ENCODE peak calls at places on chromosomes 16 and 17, in four cellular contexts. C, U, L and F are unnamed samples.

GRCh38 chr16:58299757-58300349 is 5.0 kb upstream of the PRSS54 start:
- DNase-seq in C (no peak), U (no peak), L (no peak), F (peak)

GRCh38 chr16:2857451-2858244 is at the start of gene PRSS22:
- DNase-seq in C (no peak), U (no peak), L (peak), F (peak)

GRCh38 chr16:87312008-87312407 is 5.2 kb downstream of the C16orf95 start:
- DNase-seq in C (no peak), U (no peak), L (no peak), F (no peak)

GRCh38 chr16:78884199-78884598 is 716.3 kb downstream of the MAF start:
- DNase-seq in C (no peak), U (no peak), L (no peak), F (no peak)

GRCh38 chr17:48470388-48471034 is 40.5 kb upstream of the SKAP1 start:
- DNase-seq in C (no peak), U (peak), L (no peak), F (peak)

GRCh38 chr17:35129154-35129972 is 7.9 kb downstream of the FNDC8 start:
- DNase-seq in C (no peak), U (no peak), L (no peak), F (no peak)

GRCh38 chr16:75203106-75203505 is 3.9 kb downstream of the CTRB2 start:
- DNase-seq in C (no peak), U (no peak), L (peak), F (no peak)

GRCh38 chr16:993731-994130 is 12.2 kb downstream of the SOX8 start:
- DNase-seq in C (no peak), U (no peak), L (no peak), F (no peak)

GRCh38 chr16:68179855-68180254 is 56.1 kb downstream of the ESRP2 start:
- DNase-seq in C (no peak), U (no peak), L (no peak), F (no peak)

GRCh38 chr16:73064227-73064995 is 16.5 kb upstream of the ZFHX3 start:
- DNase-seq in C (no peak), U (peak), L (no peak), F (no peak)

GRCh38 chr17:14069251-14069981 is at the start of gene COX10:
- DNase-seq in C (peak), U (peak), L (peak), F (peak)

GRCh38 chr16:15041260-15042011 is 14.4 kb downstream of the NTAN1 start:
- DNase-seq in C (no peak), U (peak), L (peak), F (no peak)

GRCh38 chr16:49183911-49184310 is 97.7 kb downstream of the CBLN1 start:
- DNase-seq in C (no peak), U (no peak), L (no peak), F (peak)

GRCh38 chr17:75516619-75517276 is 420 bp downstream of the TSEN54 start:
- DNase-seq in C (peak), U (no peak), L (peak), F (peak)

GRCh38 chr16:74449470-74449869 is 28.2 kb upstream of the CLEC18B start:
- DNase-seq in C (no peak), U (no peak), L (no peak), F (peak)

GRCh38 chr16:89122322-89122831 is 28.7 kb downstream of the ACSF3 start:
- DNase-seq in C (peak), U (no peak), L (peak), F (no peak)

GRCh38 chr17:79281803-79282202 is 207.2 kb downstream of the ENGASE start:
- DNase-seq in C (no peak), U (no peak), L (no peak), F (no peak)

GRCh38 chr17:4968166-4968915 is 724 bp upstream of the SPAG7 start:
- DNase-seq in C (peak), U (no peak), L (peak), F (no peak)

GRCh38 chr17:60269417-60269816 is 119.6 kb downstream of the CA4 start:
- DNase-seq in C (no peak), U (no peak), L (no peak), F (peak)

GRCh38 chr17:82720204-82720603 is 3.7 kb downstream of the FN3KRP start:
- DNase-seq in C (no peak), U (no peak), L (no peak), F (no peak)

GRCh38 chr16:30977502-30977901 is 7.5 kb upstream of the HSD3B7 start:
- DNase-seq in C (no peak), U (no peak), L (no peak), F (no peak)

GRCh38 chr16:10754941-10755340 is 11.3 kb downstream of the NUBP1 start:
- DNase-seq in C (no peak), U (peak), L (no peak), F (peak)

GRCh38 chr16:26672206-26672605 is 394.5 kb upstream of the C16orf82 start:
- DNase-seq in C (no peak), U (no peak), L (no peak), F (no peak)

GRCh38 chr17:61809816-61810392 is 53.4 kb downstream of the BRIP1 start:
- DNase-seq in C (no peak), U (peak), L (no peak), F (peak)

GRCh38 chr16:77414752-77415231 is 20.0 kb downstream of the ADAMTS18 start:
- DNase-seq in C (no peak), U (peak), L (no peak), F (peak)

GRCh38 chr16:74480150-74481029 is 59.1 kb upstream of the CLEC18B start:
- DNase-seq in C (no peak), U (peak), L (no peak), F (peak)

GRCh38 chr16:35171106-35171505 is 1711.7 kb downstream of the TP53TG3F start:
- DNase-seq in C (no peak), U (no peak), L (no peak), F (no peak)

GRCh38 chr17:50469671-50470305 is 1.1 kb upstream of the CHAD start:
- DNase-seq in C (no peak), U (no peak), L (no peak), F (no peak)

GRCh38 chr16:2967721-2968161 is 1.4 kb upstream of the PAQR4 start:
- DNase-seq in C (no peak), U (no peak), L (no peak), F (no peak)

GRCh38 chr17:75454193-75454592 is 2.2 kb upstream of the TMEM94 start:
- DNase-seq in C (no peak), U (no peak), L (no peak), F (peak)

DNA sequence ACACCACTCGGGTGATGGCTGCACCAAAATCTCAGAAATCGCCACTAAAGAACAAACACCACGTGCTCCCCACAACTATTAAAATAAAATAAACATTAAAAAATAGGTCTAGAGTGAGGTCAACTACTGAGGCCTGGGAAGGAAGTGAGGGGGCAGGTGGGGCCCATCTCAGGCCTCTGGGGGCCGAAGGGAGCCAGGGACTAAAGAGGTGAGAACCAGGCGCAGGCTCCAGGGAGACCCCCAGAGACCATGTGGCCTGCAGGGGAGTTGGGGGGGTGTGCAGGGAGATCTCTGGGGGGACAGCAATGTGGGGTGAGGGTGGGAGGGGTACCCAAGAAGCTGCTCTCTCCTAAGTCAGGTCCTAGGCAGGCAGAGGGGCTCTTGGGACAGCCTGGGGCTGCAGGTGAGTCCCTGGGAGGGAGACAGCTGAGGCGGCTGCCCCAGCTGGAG is 111.3 kb upstream of the SMURF2 start:
- DNase-seq in C (no peak), U (no peak), L (no peak), F (no peak)
- H3K4me3 ChIP-seq in C (no peak), U (no peak), L (peak), F (peak)

DNA sequence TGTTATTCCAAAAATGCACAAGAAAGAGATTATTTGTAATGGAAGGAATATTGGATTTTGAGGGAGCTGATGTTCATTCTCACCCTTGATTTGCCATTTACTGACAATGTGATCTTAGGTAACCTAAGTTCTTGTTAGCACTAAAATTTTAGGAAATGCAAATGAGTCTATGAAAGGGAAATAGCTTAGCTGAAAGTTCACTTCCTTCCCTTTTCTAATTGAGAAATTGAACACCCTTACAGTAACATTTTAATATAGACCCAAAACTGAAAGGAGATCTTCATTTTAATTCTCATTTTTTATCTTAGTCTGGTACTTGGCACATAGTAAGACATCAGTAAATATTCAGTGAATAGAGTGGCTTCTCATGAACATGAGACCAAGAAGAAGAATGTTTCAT is 10.9 kb upstream of the WSB1 start:
- DNase-seq in C (no peak), U (no peak), L (no peak), F (no peak)
- H3K27ac ChIP-seq in C (no peak), U (no peak), L (no peak), F (no peak)

GRCh38 chr17:63780507-63780906 is 6.5 kb downstream of the DDX42 start:
- DNase-seq in C (no peak), U (no peak), L (no peak), F (peak)
- H3K4me3 ChIP-seq in C (no peak), U (no peak), L (no peak), F (peak)

GRCh38 chr16:7482596-7483290 is 150.1 kb downstream of the RBFOX1 start:
- DNase-seq in C (no peak), U (no peak), L (no peak), F (no peak)
- H3K27ac ChIP-seq in C (no peak), U (no peak), L (no peak), F (no peak)

GRCh38 chr17:57530026-57530425 is 215.1 kb downstream of the CCDC182 start:
- DNase-seq in C (no peak), U (no peak), L (no peak), F (no peak)

GRCh38 chr17:57531648-57532486 is 213.2 kb downstream of the CCDC182 start:
- DNase-seq in C (no peak), U (no peak), L (no peak), F (no peak)

GRCh38 chr17:57532556-57532955 is 212.5 kb downstream of the CCDC182 start:
- DNase-seq in C (no peak), U (no peak), L (no peak), F (no peak)

GRCh38 chr17:57530508-57530907 is 214.6 kb downstream of the CCDC182 start:
- DNase-seq in C (no peak), U (no peak), L (no peak), F (no peak)

GRCh38 chr17:57531078-57531477 is 214.0 kb downstream of the CCDC182 start:
- DNase-seq in C (no peak), U (no peak), L (no peak), F (no peak)
- H3K4me3 ChIP-seq in C (no peak), U (no peak), L (no peak), F (no peak)

GRCh38 chr17:2075336-2076056 is 20.6 kb downstream of the HIC1 start:
- DNase-seq in C (no peak), U (peak), L (no peak), F (peak)
- H3K27ac ChIP-seq in C (peak), U (peak), L (peak), F (peak)

GRCh38 chr17:68297168-68297567 is 5.9 kb downstream of the ARSG start:
- DNase-seq in C (no peak), U (no peak), L (no peak), F (no peak)
- H3K4me3 ChIP-seq in C (no peak), U (no peak), L (no peak), F (no peak)